ENCODE peak calls at places on chromosomes 2 and 18, in seven cellular contexts. One of them, this sample, is unnamed.

GRCh38 chr2:138581909-138582308 is 80.3 kb downstream of the SPOPL start:
- DNase-seq in heart left ventricle: no peak
- DNase-seq in PC-9: no peak
- DNase-seq in activated B cell treated with CpG ODN at 0.5 μM for 24 hours: no peak
- DNase-seq in prostate gland: no peak
- DNase-seq in endothelial cell: no peak
- DNase-seq in adrenal gland: no peak
- DNase-seq in this sample: no peak

GRCh38 chr18:48635806-48636205 is 97.0 kb downstream of the CTIF start:
- DNase-seq in PC-9: no peak
- DNase-seq in prostate gland: no peak
- DNase-seq in activated B cell treated with CpG ODN at 0.5 μM for 24 hours: no peak
- DNase-seq in adrenal gland: no peak
- DNase-seq in heart left ventricle: no peak
- DNase-seq in endothelial cell: no peak
- DNase-seq in this sample: no peak

GRCh38 chr2:15640291-15640711 is 48.6 kb downstream of the DDX1 start:
- DNase-seq in activated B cell treated with CpG ODN at 0.5 μM for 24 hours: no peak
- DNase-seq in adrenal gland: no peak
- DNase-seq in PC-9: no peak
- DNase-seq in endothelial cell: no peak
- DNase-seq in prostate gland: no peak
- DNase-seq in heart left ventricle: peak; percentile 46
- DNase-seq in this sample: no peak

GRCh38 chr2:9941196-9941995 is 10.1 kb upstream of the GRHL1 start:
- DNase-seq in prostate gland: no peak
- DNase-seq in PC-9: peak; percentile 96
- DNase-seq in adrenal gland: no peak
- DNase-seq in endothelial cell: no peak
- DNase-seq in heart left ventricle: no peak
- DNase-seq in activated B cell treated with CpG ODN at 0.5 μM for 24 hours: no peak
- DNase-seq in this sample: no peak

GRCh38 chr2:233795735-233796171 is 17.6 kb downstream of the MROH2A start:
- DNase-seq in heart left ventricle: no peak
- DNase-seq in prostate gland: no peak
- DNase-seq in PC-9: no peak
- DNase-seq in adrenal gland: no peak
- DNase-seq in activated B cell treated with CpG ODN at 0.5 μM for 24 hours: no peak
- DNase-seq in endothelial cell: no peak
- DNase-seq in this sample: no peak

GRCh38 chr2:177399376-177399775 is 6.8 kb downstream of the AGPS start:
- DNase-seq in adrenal gland: no peak
- DNase-seq in endothelial cell: no peak
- DNase-seq in prostate gland: no peak
- DNase-seq in PC-9: no peak
- DNase-seq in activated B cell treated with CpG ODN at 0.5 μM for 24 hours: no peak
- DNase-seq in heart left ventricle: no peak
- DNase-seq in this sample: no peak

GRCh38 chr18:79930020-79930642 is 21.3 kb downstream of the SLC66A2 start:
- DNase-seq in prostate gland: no peak
- DNase-seq in activated B cell treated with CpG ODN at 0.5 μM for 24 hours: no peak
- DNase-seq in heart left ventricle: no peak
- DNase-seq in adrenal gland: no peak
- DNase-seq in PC-9: peak; percentile 38
- DNase-seq in endothelial cell: no peak
- DNase-seq in this sample: no peak

GRCh38 chr18:54296017-54296416 is 26.7 kb downstream of the POLI start:
- DNase-seq in activated B cell treated with CpG ODN at 0.5 μM for 24 hours: no peak
- DNase-seq in PC-9: no peak
- DNase-seq in heart left ventricle: no peak
- DNase-seq in endothelial cell: no peak
- DNase-seq in prostate gland: no peak
- DNase-seq in adrenal gland: no peak
- DNase-seq in this sample: no peak

GRCh38 chr2:161384864-161385263 is 31.2 kb upstream of the TBR1 start:
- DNase-seq in adrenal gland: no peak
- DNase-seq in endothelial cell: no peak
- DNase-seq in heart left ventricle: no peak
- DNase-seq in PC-9: no peak
- DNase-seq in activated B cell treated with CpG ODN at 0.5 μM for 24 hours: no peak
- DNase-seq in prostate gland: no peak
- DNase-seq in this sample: no peak

GRCh38 chr18:55908790-55909408 is 320.9 kb upstream of the TCF4 start:
- DNase-seq in prostate gland: no peak
- DNase-seq in adrenal gland: no peak
- DNase-seq in activated B cell treated with CpG ODN at 0.5 μM for 24 hours: no peak
- DNase-seq in endothelial cell: no peak
- DNase-seq in PC-9: no peak
- DNase-seq in heart left ventricle: no peak
- DNase-seq in this sample: no peak

GRCh38 chr2:236366406-236366805 is 102.2 kb upstream of the ASB18 start:
- DNase-seq in endothelial cell: no peak
- DNase-seq in adrenal gland: no peak
- DNase-seq in heart left ventricle: no peak
- DNase-seq in activated B cell treated with CpG ODN at 0.5 μM for 24 hours: no peak
- DNase-seq in PC-9: no peak
- DNase-seq in prostate gland: no peak
- DNase-seq in this sample: no peak

GRCh38 chr2:38406597-38407110 is 29.6 kb upstream of the ATL2 start:
- DNase-seq in heart left ventricle: peak; percentile 35
- DNase-seq in PC-9: no peak
- DNase-seq in activated B cell treated with CpG ODN at 0.5 μM for 24 hours: no peak
- DNase-seq in endothelial cell: no peak
- DNase-seq in prostate gland: no peak
- DNase-seq in adrenal gland: peak; percentile 49
- DNase-seq in this sample: no peak

GRCh38 chr2:236583621-236584203 is 14.1 kb downstream of the ACKR3 start:
- DNase-seq in PC-9: no peak
- DNase-seq in endothelial cell: no peak
- DNase-seq in heart left ventricle: no peak
- DNase-seq in adrenal gland: no peak
- DNase-seq in activated B cell treated with CpG ODN at 0.5 μM for 24 hours: no peak
- DNase-seq in prostate gland: no peak
- DNase-seq in this sample: no peak

GRCh38 chr2:112787294-112787693 is 3.0 kb upstream of the IL1A start:
- DNase-seq in activated B cell treated with CpG ODN at 0.5 μM for 24 hours: no peak
- DNase-seq in adrenal gland: no peak
- DNase-seq in heart left ventricle: no peak
- DNase-seq in PC-9: peak; percentile 67
- DNase-seq in endothelial cell: no peak
- DNase-seq in prostate gland: no peak
- DNase-seq in this sample: no peak

GRCh38 chr18:39801010-39801409 is 2154.0 kb upstream of the PIK3C3 start:
- DNase-seq in activated B cell treated with CpG ODN at 0.5 μM for 24 hours: no peak
- DNase-seq in endothelial cell: no peak
- DNase-seq in prostate gland: no peak
- DNase-seq in heart left ventricle: no peak
- DNase-seq in adrenal gland: no peak
- DNase-seq in PC-9: no peak
- DNase-seq in this sample: no peak

GRCh38 chr2:164913640-164914346 is 41.5 kb downstream of the SLC38A11 start:
- DNase-seq in prostate gland: no peak
- DNase-seq in endothelial cell: no peak
- DNase-seq in PC-9: peak; percentile 88
- DNase-seq in heart left ventricle: no peak
- DNase-seq in adrenal gland: no peak
- DNase-seq in activated B cell treated with CpG ODN at 0.5 μM for 24 hours: no peak
- DNase-seq in this sample: no peak

GRCh38 chr18:62877448-62878221 is 162.3 kb downstream of the PHLPP1 start:
- DNase-seq in heart left ventricle: no peak
- DNase-seq in adrenal gland: no peak
- DNase-seq in prostate gland: no peak
- DNase-seq in PC-9: no peak
- DNase-seq in endothelial cell: no peak
- DNase-seq in activated B cell treated with CpG ODN at 0.5 μM for 24 hours: no peak
- DNase-seq in this sample: no peak

GRCh38 chr2:37643102-37644078 is 28.1 kb downstream of the CDC42EP3 start:
- DNase-seq in activated B cell treated with CpG ODN at 0.5 μM for 24 hours: no peak
- DNase-seq in adrenal gland: no peak
- DNase-seq in heart left ventricle: no peak
- DNase-seq in endothelial cell: no peak
- DNase-seq in prostate gland: no peak
- DNase-seq in PC-9: no peak
- DNase-seq in this sample: no peak

GRCh38 chr2:204726831-204727230 is 181.6 kb downstream of the PARD3B start:
- DNase-seq in PC-9: no peak
- DNase-seq in prostate gland: no peak
- DNase-seq in adrenal gland: no peak
- DNase-seq in heart left ventricle: no peak
- DNase-seq in endothelial cell: no peak
- DNase-seq in activated B cell treated with CpG ODN at 0.5 μM for 24 hours: no peak
- DNase-seq in this sample: no peak

GRCh38 chr2:132438650-132439030 is 22.0 kb downstream of the GPR39 start:
- DNase-seq in prostate gland: no peak
- DNase-seq in activated B cell treated with CpG ODN at 0.5 μM for 24 hours: no peak
- DNase-seq in endothelial cell: no peak
- DNase-seq in PC-9: peak; percentile 98
- DNase-seq in adrenal gland: no peak
- DNase-seq in heart left ventricle: no peak
- DNase-seq in this sample: no peak

GRCh38 chr2:120100627-120101026 is 87.8 kb downstream of the EPB41L5 start:
- DNase-seq in activated B cell treated with CpG ODN at 0.5 μM for 24 hours: no peak
- DNase-seq in PC-9: no peak
- DNase-seq in endothelial cell: no peak
- DNase-seq in adrenal gland: no peak
- DNase-seq in heart left ventricle: no peak
- DNase-seq in prostate gland: no peak
- DNase-seq in this sample: no peak

GRCh38 chr18:22467760-22468553 is 50.2 kb upstream of the CTAGE1 start:
- DNase-seq in prostate gland: no peak
- DNase-seq in heart left ventricle: no peak
- DNase-seq in endothelial cell: no peak
- DNase-seq in PC-9: peak; percentile 90
- DNase-seq in adrenal gland: peak; percentile 58
- DNase-seq in activated B cell treated with CpG ODN at 0.5 μM for 24 hours: no peak
- DNase-seq in this sample: no peak

GRCh38 chr2:54416166-54416798 is 39.8 kb upstream of the SPTBN1 start:
- DNase-seq in endothelial cell: peak; percentile 27
- DNase-seq in adrenal gland: no peak
- DNase-seq in PC-9: peak; percentile 58
- DNase-seq in activated B cell treated with CpG ODN at 0.5 μM for 24 hours: no peak
- DNase-seq in prostate gland: peak; percentile 33
- DNase-seq in heart left ventricle: peak; percentile 43
- DNase-seq in this sample: no peak

GRCh38 chr2:241390301-241391206 is 34.5 kb downstream of the FARP2 start:
- DNase-seq in endothelial cell: no peak
- DNase-seq in PC-9: no peak
- DNase-seq in adrenal gland: no peak
- DNase-seq in heart left ventricle: no peak
- DNase-seq in prostate gland: peak; percentile 24
- DNase-seq in activated B cell treated with CpG ODN at 0.5 μM for 24 hours: no peak
- DNase-seq in this sample: no peak

GRCh38 chr2:219688560-219689445 is 61.4 kb downstream of the SLC4A3 start:
- DNase-seq in prostate gland: no peak
- DNase-seq in activated B cell treated with CpG ODN at 0.5 μM for 24 hours: no peak
- DNase-seq in heart left ventricle: no peak
- DNase-seq in adrenal gland: no peak
- DNase-seq in endothelial cell: no peak
- DNase-seq in PC-9: peak; percentile 92
- DNase-seq in this sample: no peak

GRCh38 chr2:139916822-139917221 is 1136.6 kb upstream of the NXPH2 start:
- DNase-seq in prostate gland: no peak
- DNase-seq in heart left ventricle: no peak
- DNase-seq in adrenal gland: no peak
- DNase-seq in PC-9: no peak
- DNase-seq in activated B cell treated with CpG ODN at 0.5 μM for 24 hours: no peak
- DNase-seq in endothelial cell: no peak
- DNase-seq in this sample: no peak
- TF ChIP-seq CTCF in prostate gland: no peak
- TF ChIP-seq CTCF in heart left ventricle: no peak
- TF ChIP-seq CTCF in adrenal gland: no peak
- TF ChIP-seq CTCF in PC-9: peak; percentile 18
- TF ChIP-seq CTCF in activated B cell treated with CpG ODN at 0.5 μM for 24 hours: no peak
- TF ChIP-seq CTCF in endothelial cell: no peak
- TF ChIP-seq CTCF in this sample: no peak

GRCh38 chr2:231737761-231738160 is 29.4 kb downstream of the PTMA start:
- DNase-seq in endothelial cell: no peak
- DNase-seq in prostate gland: no peak
- DNase-seq in activated B cell treated with CpG ODN at 0.5 μM for 24 hours: no peak
- DNase-seq in PC-9: no peak
- DNase-seq in heart left ventricle: no peak
- DNase-seq in adrenal gland: no peak
- DNase-seq in this sample: no peak

GRCh38 chr2:231727621-231728020 is 19.3 kb downstream of the PTMA start:
- DNase-seq in heart left ventricle: no peak
- DNase-seq in PC-9: no peak
- DNase-seq in endothelial cell: no peak
- DNase-seq in adrenal gland: no peak
- DNase-seq in prostate gland: no peak
- DNase-seq in activated B cell treated with CpG ODN at 0.5 μM for 24 hours: no peak
- DNase-seq in this sample: no peak

DNA sequence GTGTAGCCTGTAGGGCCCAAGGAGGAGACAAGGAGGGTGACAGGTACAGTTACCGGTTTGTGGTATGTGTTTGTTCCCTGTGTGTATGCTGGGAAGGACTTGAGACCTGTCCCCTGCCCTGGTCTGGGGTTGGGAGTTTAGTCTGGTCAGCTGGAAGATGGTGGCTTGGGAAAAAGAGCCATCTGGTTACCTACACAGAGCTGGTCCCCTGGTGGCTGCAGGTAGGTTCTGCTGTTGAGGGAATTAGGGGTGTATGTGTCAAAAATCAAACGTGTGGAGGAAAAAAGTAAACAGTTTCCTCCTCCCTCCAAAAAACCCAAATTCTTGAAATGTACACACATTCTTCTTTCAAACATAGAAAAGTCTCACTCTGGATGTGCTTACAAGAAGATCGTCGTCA is 24.3 kb downstream of the PTMA start:
- DNase-seq in activated B cell treated with CpG ODN at 0.5 μM for 24 hours: no peak
- DNase-seq in adrenal gland: no peak
- DNase-seq in prostate gland: no peak
- DNase-seq in endothelial cell: no peak
- DNase-seq in heart left ventricle: no peak
- DNase-seq in PC-9: no peak
- DNase-seq in this sample: no peak
- TF ChIP-seq CTCF in activated B cell treated with CpG ODN at 0.5 μM for 24 hours: no peak
- TF ChIP-seq CTCF in adrenal gland: no peak
- TF ChIP-seq CTCF in prostate gland: no peak
- TF ChIP-seq CTCF in endothelial cell: peak; percentile 26
- TF ChIP-seq CTCF in heart left ventricle: no peak
- TF ChIP-seq CTCF in PC-9: peak; percentile 16
- TF ChIP-seq CTCF in this sample: no peak

GRCh38 chr18:35588995-35589394 is 7.5 kb downstream of the GALNT1 start:
- DNase-seq in activated B cell treated with CpG ODN at 0.5 μM for 24 hours: peak; percentile 21
- DNase-seq in PC-9: no peak
- DNase-seq in heart left ventricle: no peak
- DNase-seq in prostate gland: no peak
- DNase-seq in adrenal gland: no peak
- DNase-seq in endothelial cell: peak; percentile 24
- DNase-seq in this sample: no peak
- TF ChIP-seq CTCF in activated B cell treated with CpG ODN at 0.5 μM for 24 hours: no peak
- TF ChIP-seq CTCF in PC-9: no peak
- TF ChIP-seq CTCF in heart left ventricle: no peak
- TF ChIP-seq CTCF in prostate gland: no peak
- TF ChIP-seq CTCF in adrenal gland: no peak
- TF ChIP-seq CTCF in endothelial cell: no peak
- TF ChIP-seq CTCF in this sample: no peak

DNA sequence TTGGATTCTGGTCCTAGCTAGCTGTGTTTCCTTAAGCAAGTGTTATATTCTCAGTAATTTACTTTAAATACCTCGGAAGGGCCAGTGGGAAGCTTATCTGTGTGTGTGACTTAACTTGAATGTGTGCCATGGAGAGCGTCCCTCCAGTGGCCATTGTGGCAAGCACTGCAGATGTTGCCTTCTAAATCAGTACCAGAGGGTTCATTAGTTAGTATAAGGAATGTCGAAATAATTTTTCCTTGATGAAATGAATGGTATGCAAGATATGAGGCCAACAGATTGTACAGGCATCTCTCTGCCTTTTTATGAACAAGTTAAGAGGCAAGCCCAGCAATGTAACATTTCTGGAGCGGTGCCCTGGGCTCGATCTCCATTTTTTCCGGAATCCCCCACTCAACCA is 52.0 kb downstream of the FBXO36 start:
- DNase-seq in prostate gland: no peak
- DNase-seq in heart left ventricle: peak; percentile 12
- DNase-seq in PC-9: no peak
- DNase-seq in endothelial cell: no peak
- DNase-seq in activated B cell treated with CpG ODN at 0.5 μM for 24 hours: no peak
- DNase-seq in adrenal gland: no peak
- DNase-seq in this sample: no peak
- TF ChIP-seq CTCF in prostate gland: no peak
- TF ChIP-seq CTCF in heart left ventricle: no peak
- TF ChIP-seq CTCF in PC-9: no peak
- TF ChIP-seq CTCF in endothelial cell: no peak
- TF ChIP-seq CTCF in activated B cell treated with CpG ODN at 0.5 μM for 24 hours: no peak
- TF ChIP-seq CTCF in adrenal gland: no peak
- TF ChIP-seq CTCF in this sample: no peak

This sample was measured in CD14-positive monocyte.